ENCODE peak calls at places on chromosomes 7 and 10, in five cellular contexts. One of them, this sample, is unnamed.

GRCh38 chr7:153408360-153409335 is 643.5 kb upstream of the DPP6 start:
- DNase-seq in fibroblast of lung: no peak
- DNase-seq in M059J: no peak
- DNase-seq in cardiac fibroblast: no peak
- DNase-seq in stomach: no peak
- DNase-seq in this sample: no peak

GRCh38 chr7:68309806-68310205 is 1288.5 kb upstream of the AUTS2 start:
- DNase-seq in fibroblast of lung: peak
- DNase-seq in M059J: peak
- DNase-seq in cardiac fibroblast: no peak
- DNase-seq in stomach: no peak
- DNase-seq in this sample: no peak

GRCh38 chr7:40765633-40766032 is 630.8 kb downstream of the SUGCT start:
- DNase-seq in fibroblast of lung: no peak
- DNase-seq in M059J: no peak
- DNase-seq in cardiac fibroblast: no peak
- DNase-seq in stomach: no peak
- DNase-seq in this sample: no peak

GRCh38 chr10:4254101-4254994 is 469.3 kb upstream of the KLF6 start:
- DNase-seq in fibroblast of lung: peak
- DNase-seq in M059J: peak
- DNase-seq in cardiac fibroblast: peak
- DNase-seq in stomach: no peak
- DNase-seq in this sample: peak

GRCh38 chr10:131980757-131981428 is 830 bp downstream of the BNIP3 start:
- DNase-seq in fibroblast of lung: no peak
- DNase-seq in M059J: peak
- DNase-seq in cardiac fibroblast: peak
- DNase-seq in stomach: no peak
- DNase-seq in this sample: no peak

GRCh38 chr7:12102527-12102926 is 108.6 kb upstream of the TMEM106B start:
- DNase-seq in fibroblast of lung: no peak
- DNase-seq in M059J: no peak
- DNase-seq in cardiac fibroblast: no peak
- DNase-seq in stomach: no peak
- DNase-seq in this sample: no peak

GRCh38 chr10:89853796-89854195 is 152.4 kb downstream of the KIF20B start:
- DNase-seq in fibroblast of lung: no peak
- DNase-seq in M059J: no peak
- DNase-seq in cardiac fibroblast: no peak
- DNase-seq in stomach: no peak
- DNase-seq in this sample: no peak

GRCh38 chr10:33722067-33722466 is 387.6 kb upstream of the NRP1 start:
- DNase-seq in fibroblast of lung: peak
- DNase-seq in M059J: peak
- DNase-seq in cardiac fibroblast: peak
- DNase-seq in stomach: no peak
- DNase-seq in this sample: no peak

GRCh38 chr10:51729822-51730530 is 30.6 kb upstream of the CSTF2T start:
- DNase-seq in fibroblast of lung: no peak
- DNase-seq in M059J: peak
- DNase-seq in cardiac fibroblast: no peak
- DNase-seq in stomach: no peak
- DNase-seq in this sample: no peak

GRCh38 chr10:44981172-44982113 is 2.8 kb upstream of the DEPP1 start:
- DNase-seq in fibroblast of lung: peak
- DNase-seq in M059J: peak
- DNase-seq in cardiac fibroblast: peak
- DNase-seq in stomach: no peak
- DNase-seq in this sample: peak

GRCh38 chr7:90178592-90179279 is 24.5 kb downstream of the STEAP1 start:
- DNase-seq in fibroblast of lung: peak
- DNase-seq in M059J: peak
- DNase-seq in cardiac fibroblast: peak
- DNase-seq in stomach: no peak
- DNase-seq in this sample: peak

GRCh38 chr7:15508258-15508657 is 53.6 kb downstream of the AGMO start:
- DNase-seq in fibroblast of lung: peak
- DNase-seq in M059J: no peak
- DNase-seq in cardiac fibroblast: peak
- DNase-seq in stomach: no peak
- DNase-seq in this sample: no peak

GRCh38 chr7:4069268-4070095 is 612.6 kb upstream of the FOXK1 start:
- DNase-seq in fibroblast of lung: no peak
- DNase-seq in M059J: no peak
- DNase-seq in cardiac fibroblast: no peak
- DNase-seq in stomach: no peak
- DNase-seq in this sample: no peak

GRCh38 chr7:103487419-103487818 is 41.4 kb upstream of the SLC26A5 start:
- DNase-seq in fibroblast of lung: no peak
- DNase-seq in M059J: no peak
- DNase-seq in cardiac fibroblast: no peak
- DNase-seq in stomach: no peak
- DNase-seq in this sample: no peak

GRCh38 chr7:16778479-16778878 is 24.9 kb downstream of the TSPAN13 start:
- DNase-seq in fibroblast of lung: no peak
- DNase-seq in M059J: no peak
- DNase-seq in cardiac fibroblast: no peak
- DNase-seq in stomach: no peak
- DNase-seq in this sample: no peak

GRCh38 chr7:105829681-105830322 is 46.6 kb downstream of the ATXN7L1 start:
- DNase-seq in fibroblast of lung: no peak
- DNase-seq in M059J: peak
- DNase-seq in cardiac fibroblast: peak
- DNase-seq in stomach: no peak
- DNase-seq in this sample: no peak

GRCh38 chr10:34187201-34187600 is 627.9 kb downstream of the PARD3 start:
- DNase-seq in fibroblast of lung: peak
- DNase-seq in M059J: peak
- DNase-seq in cardiac fibroblast: peak
- DNase-seq in stomach: no peak
- DNase-seq in this sample: peak

GRCh38 chr10:100923580-100923979 is 10.8 kb downstream of the SLF2 start:
- DNase-seq in fibroblast of lung: peak
- DNase-seq in M059J: no peak
- DNase-seq in cardiac fibroblast: no peak
- DNase-seq in stomach: no peak
- DNase-seq in this sample: no peak

GRCh38 chr7:99709838-99710541 is 25.0 kb downstream of the CYP3A7 start:
- DNase-seq in fibroblast of lung: no peak
- DNase-seq in M059J: no peak
- DNase-seq in cardiac fibroblast: no peak
- DNase-seq in stomach: no peak
- DNase-seq in this sample: no peak

GRCh38 chr10:63819753-63820347 is 298.6 kb downstream of the REEP3 start:
- DNase-seq in fibroblast of lung: peak
- DNase-seq in M059J: peak
- DNase-seq in cardiac fibroblast: peak
- DNase-seq in stomach: peak
- DNase-seq in this sample: peak

GRCh38 chr7:80542398-80542797 is 30.5 kb upstream of the GNAT3 start:
- DNase-seq in fibroblast of lung: peak
- DNase-seq in M059J: peak
- DNase-seq in cardiac fibroblast: peak
- DNase-seq in stomach: no peak
- DNase-seq in this sample: peak

GRCh38 chr7:12256025-12256570 is 45.0 kb downstream of the TMEM106B start:
- DNase-seq in fibroblast of lung: peak
- DNase-seq in M059J: peak
- DNase-seq in cardiac fibroblast: peak
- DNase-seq in stomach: no peak
- DNase-seq in this sample: peak

GRCh38 chr7:222716-223041 is 30.3 kb downstream of the FAM20C start:
- DNase-seq in fibroblast of lung: no peak
- DNase-seq in M059J: no peak
- DNase-seq in cardiac fibroblast: no peak
- DNase-seq in stomach: no peak
- DNase-seq in this sample: no peak

GRCh38 chr7:137423321-137423720 is 79.8 kb upstream of the PTN start:
- DNase-seq in fibroblast of lung: peak
- DNase-seq in M059J: no peak
- DNase-seq in cardiac fibroblast: peak
- DNase-seq in stomach: no peak
- DNase-seq in this sample: peak

GRCh38 chr10:84156768-84157167 is 16.8 kb upstream of the GPR15LG start:
- DNase-seq in fibroblast of lung: no peak
- DNase-seq in M059J: peak
- DNase-seq in cardiac fibroblast: peak
- DNase-seq in stomach: no peak
- DNase-seq in this sample: no peak

GRCh38 chr7:132322981-132323380 is 253.3 kb downstream of the PLXNA4 start:
- DNase-seq in fibroblast of lung: no peak
- DNase-seq in M059J: no peak
- DNase-seq in cardiac fibroblast: no peak
- DNase-seq in stomach: no peak
- DNase-seq in this sample: no peak

This sample was measured in AG08396.